ENCODE peak calls at places on chromosomes 11 and 22, in seven cellular contexts. A is CD4-positive, alpha-beta T cell; G is bronchial epithelial cell; U is astrocyte of the hippocampus; X is A549; M is T-helper 1 cell; N is GM18507. I is an unnamed sample.
A peak's percentile ranks its signal among the peaks of the same experiment; 100 is the strongest.

GRCh38 chr11:77441409-77441808 is 32.5 kb downstream of the PAK1 start:
- DNase-seq in A (no peak), G (no peak), U (no peak), X (no peak), M (no peak), N (no peak), I (no peak)

GRCh38 chr11:46238078-46238966 is 39.1 kb upstream of the CREB3L1 start:
- DNase-seq in A (peak; percentile 40), G (no peak), U (peak; percentile 82), X (peak; percentile 77), M (peak; percentile 38), N (no peak), I (peak; percentile 46)

GRCh38 chr22:24417901-24418641 is 9.3 kb upstream of the ADORA2A start:
- DNase-seq in A (no peak), G (peak; percentile 57), U (no peak), X (no peak), M (no peak), N (no peak), I (no peak)

GRCh38 chr11:72719144-72719543 is 33.1 kb downstream of the ARAP1 start:
- DNase-seq in A (no peak), G (no peak), U (peak; percentile 75), X (no peak), M (no peak), N (no peak), I (no peak)

GRCh38 chr22:21443735-21444421 is 23.3 kb upstream of the TMEM191C start:
- DNase-seq in A (no peak), G (no peak), U (no peak), X (no peak), M (no peak), N (no peak), I (no peak)

GRCh38 chr11:73962097-73962705 is 11.4 kb downstream of the DNAJB13 start:
- DNase-seq in A (no peak), G (no peak), U (no peak), X (no peak), M (no peak), N (no peak), I (no peak)

GRCh38 chr11:65852508-65853248 is 5.3 kb downstream of the CFL1 start:
- DNase-seq in A (no peak), G (no peak), U (peak; percentile 4), X (no peak), M (no peak), N (no peak), I (no peak)

GRCh38 chr11:61707574-61707973 is 27.4 kb downstream of the DAGLA start:
- DNase-seq in A (no peak), G (no peak), U (no peak), X (no peak), M (no peak), N (no peak), I (no peak)

GRCh38 chr11:66743271-66743968 is 14.4 kb upstream of the SPTBN2 start:
- DNase-seq in A (no peak), G (peak; percentile 98), U (no peak), X (peak; percentile 87), M (no peak), N (no peak), I (no peak)

GRCh38 chr11:126327280-126328000 is 23.6 kb downstream of the DCPS start:
- DNase-seq in A (no peak), G (no peak), U (no peak), X (no peak), M (no peak), N (no peak), I (no peak)

GRCh38 chr22:33598821-33599220 is 321.5 kb downstream of the LARGE1 start:
- DNase-seq in A (no peak), G (no peak), U (no peak), X (no peak), M (no peak), N (no peak), I (no peak)

GRCh38 chr11:20310596-20311394 is 52.7 kb upstream of the HTATIP2 start:
- DNase-seq in A (no peak), G (no peak), U (no peak), X (no peak), M (no peak), N (no peak), I (no peak)

GRCh38 chr11:20599424-20600346 is at the start of gene SLC6A5:
- DNase-seq in A (no peak), G (peak; percentile 40), U (peak; percentile 77), X (peak; percentile 36), M (no peak), N (no peak), I (peak; percentile 24)

GRCh38 chr11:71428861-71429435 is 19.2 kb downstream of the DHCR7 start:
- DNase-seq in A (no peak), G (no peak), U (no peak), X (no peak), M (no peak), N (no peak), I (no peak)

GRCh38 chr11:117946196-117946841 is 17.1 kb upstream of the TMPRSS13 start:
- DNase-seq in A (no peak), G (no peak), U (no peak), X (no peak), M (no peak), N (no peak), I (no peak)

GRCh38 chr11:10114593-10115404 is 179.2 kb downstream of the SBF2 start:
- DNase-seq in A (no peak), G (no peak), U (peak; percentile 17), X (no peak), M (no peak), N (no peak), I (no peak)

GRCh38 chr11:104286129-104286528 is 122.2 kb upstream of the PDGFD start:
- DNase-seq in A (no peak), G (no peak), U (no peak), X (no peak), M (no peak), N (no peak), I (no peak)

GRCh38 chr22:38655532-38656255 is 498 bp downstream of the FAM227A start:
- DNase-seq in A (no peak), G (no peak), U (no peak), X (peak; percentile 30), M (no peak), N (no peak), I (no peak)

I was measured in CD4-positive, CD25-positive, alpha-beta regulatory T cell.